ENCODE peak calls at places on chromosomes 4 and X, in four cellular contexts. F is kidney epithelial cell, O is transverse colon, B is ascending aorta. Z is an unnamed sample.

GRCh38 chr4:111174331-111174730 is 551.5 kb upstream of the PITX2 start:
- DNase-seq in F (no peak), O (no peak), B (no peak), Z (no peak)

GRCh38 chr4:32775049-32775448 is 2054.9 kb downstream of the PCDH7 start:
- DNase-seq in F (peak; percentile 5), O (no peak), B (no peak), Z (peak; percentile 3)

GRCh38 chr4:155900402-155900801 is 3.1 kb upstream of the TDO2 start:
- DNase-seq in F (peak; percentile 38), O (no peak), B (no peak), Z (no peak)

GRCh38 chr4:54913751-54914526 is 211.5 kb downstream of the KDR start:
- DNase-seq in F (no peak), O (no peak), B (no peak), Z (no peak)

GRCh38 chrX:1597345-1598020 is 6.1 kb downstream of the AKAP17A start:
- DNase-seq in F (no peak), O (no peak), B (no peak), Z (peak; percentile 24)

GRCh38 chr4:74097161-74097560 is 1.8 kb downstream of the CXCL2 start:
- DNase-seq in F (no peak), O (no peak), B (no peak), Z (no peak)

GRCh38 chr4:102501176-102501634 is at the start of gene NFKB1:
- DNase-seq in F (peak; percentile 47), O (peak; percentile 73), B (peak; percentile 19), Z (peak; percentile 81)

GRCh38 chr4:47017494-47017893 is 13.9 kb upstream of the GABRB1 start:
- DNase-seq in F (no peak), O (no peak), B (no peak), Z (no peak)

GRCh38 chr4:35124116-35124515 is 1120.2 kb downstream of the ARAP2 start:
- DNase-seq in F (no peak), O (no peak), B (no peak), Z (no peak)

GRCh38 chr4:8607603-8608481 is 15.3 kb downstream of the CPZ start:
- DNase-seq in F (no peak), O (peak; percentile 23), B (no peak), Z (peak; percentile 85)

GRCh38 chrX:9825129-9825865 is 39.1 kb downstream of the SHROOM2 start:
- DNase-seq in F (no peak), O (no peak), B (no peak), Z (no peak)

GRCh38 chr4:70908993-70909556 is 6.9 kb downstream of the MOB1B start:
- DNase-seq in F (no peak), O (no peak), B (no peak), Z (no peak)

GRCh38 chr4:48315728-48316630 is 25.4 kb upstream of the SLAIN2 start:
- DNase-seq in F (no peak), O (no peak), B (no peak), Z (peak; percentile 65)

GRCh38 chrX:64206556-64207162 is 1.2 kb upstream of the AMER1 start:
- DNase-seq in F (no peak), O (peak; percentile 10), B (no peak), Z (no peak)

GRCh38 chr4:8353912-8354453 is 84.4 kb downstream of the HTRA3 start:
- DNase-seq in F (no peak), O (peak; percentile 5), B (no peak), Z (no peak)

GRCh38 chr4:113300384-113301011 is 251.0 kb downstream of the ANK2 start:
- DNase-seq in F (peak; percentile 69), O (no peak), B (no peak), Z (no peak)

GRCh38 chrX:10447577-10448214 is 172.7 kb downstream of the MID1 start:
- DNase-seq in F (no peak), O (no peak), B (no peak), Z (no peak)

GRCh38 chr4:37666625-37667071 is 19.5 kb downstream of the RELL1 start:
- DNase-seq in F (peak; percentile 96), O (peak; percentile 50), B (no peak), Z (no peak)

GRCh38 chrX:10524578-10524977 is 95.8 kb downstream of the MID1 start:
- DNase-seq in F (no peak), O (no peak), B (no peak), Z (no peak)

GRCh38 chr4:13547563-13548041 is 3.3 kb upstream of the NKX3-2 start:
- DNase-seq in F (no peak), O (peak; percentile 25), B (no peak), Z (peak; percentile 75)

GRCh38 chr4:76850010-76850441 is 47.9 kb downstream of the SOWAHB start:
- DNase-seq in F (peak; percentile 72), O (no peak), B (no peak), Z (no peak)

GRCh38 chr4:5710065-5710961 is 688 bp upstream of the EVC start:
- DNase-seq in F (no peak), O (no peak), B (no peak), Z (peak; percentile 20)

GRCh38 chrX:136028383-136028984 is 43.2 kb downstream of the SLC9A6 start:
- DNase-seq in F (peak; percentile 9), O (no peak), B (no peak), Z (peak; percentile 43)

GRCh38 chrX:46686003-46686645 is 72.8 kb downstream of the SLC9A7 start:
- DNase-seq in F (no peak), O (peak; percentile 22), B (no peak), Z (peak; percentile 29)

GRCh38 chr4:52869196-52869595 is 7.1 kb downstream of the RASL11B start:
- DNase-seq in F (no peak), O (peak; percentile 31), B (peak; percentile 30), Z (no peak)

GRCh38 chr4:17347445-17347844 is 164.4 kb downstream of the QDPR start:
- DNase-seq in F (no peak), O (no peak), B (no peak), Z (peak; percentile 49)

DNA sequence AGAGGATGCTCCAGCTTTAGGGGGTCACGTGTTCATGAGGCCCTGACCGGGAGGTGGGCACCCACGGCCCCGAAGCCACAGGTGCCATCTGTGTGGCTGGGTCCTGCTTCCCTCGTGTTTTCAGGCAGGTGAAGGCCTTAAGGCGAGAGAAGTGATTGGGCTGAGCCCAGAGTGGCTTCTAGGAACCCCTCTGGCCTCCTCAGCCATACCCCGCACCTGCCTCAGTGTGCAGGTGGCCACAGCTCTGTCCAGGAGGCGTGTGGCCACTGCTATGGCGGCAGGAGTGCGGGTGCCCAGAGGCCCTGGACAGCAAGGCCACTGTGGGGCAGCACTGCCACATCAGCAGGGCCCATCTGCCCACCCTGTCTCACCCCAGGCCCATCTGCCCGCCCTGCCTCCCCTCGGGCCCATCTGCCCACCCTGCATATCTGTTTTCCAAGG is 25.0 kb downstream of the NKX1-1 start:
- DNase-seq in F (no peak), O (no peak), B (no peak), Z (no peak)
- TF ChIP-seq CTCF in F (no peak), O (no peak), B (no peak), Z (no peak)

DNA sequence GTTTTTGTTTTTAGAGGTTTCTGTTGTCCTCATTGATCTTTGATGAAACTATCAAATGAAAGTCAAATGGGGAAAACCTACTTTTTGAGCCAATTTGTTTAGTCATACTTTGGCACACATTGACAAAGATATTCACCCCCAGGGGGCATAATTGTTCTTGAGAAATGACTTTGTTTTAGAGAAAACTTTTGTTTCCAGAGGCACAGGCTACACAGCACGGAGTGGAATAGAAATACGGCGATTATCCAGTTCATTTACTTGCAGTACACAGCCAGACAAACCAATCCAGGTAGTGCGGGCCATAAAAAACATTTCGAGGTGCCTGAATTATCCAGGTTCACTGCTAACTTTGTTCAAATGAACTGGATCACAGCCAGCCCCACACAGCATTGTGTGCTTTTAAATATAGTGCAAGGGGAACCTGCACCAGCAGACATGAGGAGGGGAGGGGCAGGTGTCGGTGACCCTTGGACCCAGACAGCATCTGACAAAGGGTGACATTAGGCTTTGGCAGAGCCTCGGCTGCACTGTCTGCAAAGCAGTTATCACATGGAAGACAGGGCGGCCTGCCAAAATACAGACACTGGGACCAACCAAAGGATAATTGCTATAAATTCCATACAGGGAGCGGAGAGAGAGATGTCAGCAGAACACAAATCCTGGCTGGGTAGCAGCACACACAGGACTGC is 179.6 kb upstream of the NOCT start:
- DNase-seq in F (no peak), O (peak; percentile 74), B (no peak), Z (no peak)
- TF ChIP-seq CTCF in F (peak; percentile 13), O (no peak), B (no peak), Z (no peak)

GRCh38 chr4:182925298-182925738 is 8.1 kb upstream of the DCTD start:
- DNase-seq in F (peak; percentile 37), O (peak; percentile 77), B (no peak), Z (peak; percentile 52)

GRCh38 chr4:182924497-182924896 is 7.3 kb upstream of the DCTD start:
- DNase-seq in F (no peak), O (no peak), B (no peak), Z (no peak)

GRCh38 chr4:182929296-182929695 is 12.1 kb upstream of the DCTD start:
- DNase-seq in F (peak; percentile 75), O (no peak), B (no peak), Z (no peak)

GRCh38 chr4:182927505-182927904 is 10.3 kb upstream of the DCTD start:
- DNase-seq in F (no peak), O (no peak), B (no peak), Z (no peak)

GRCh38 chr4:182928061-182928460 is 10.9 kb upstream of the DCTD start:
- DNase-seq in F (no peak), O (no peak), B (no peak), Z (no peak)
- TF ChIP-seq CTCF in F (peak; percentile 27), O (no peak), B (no peak), Z (peak; percentile 29)

DNA sequence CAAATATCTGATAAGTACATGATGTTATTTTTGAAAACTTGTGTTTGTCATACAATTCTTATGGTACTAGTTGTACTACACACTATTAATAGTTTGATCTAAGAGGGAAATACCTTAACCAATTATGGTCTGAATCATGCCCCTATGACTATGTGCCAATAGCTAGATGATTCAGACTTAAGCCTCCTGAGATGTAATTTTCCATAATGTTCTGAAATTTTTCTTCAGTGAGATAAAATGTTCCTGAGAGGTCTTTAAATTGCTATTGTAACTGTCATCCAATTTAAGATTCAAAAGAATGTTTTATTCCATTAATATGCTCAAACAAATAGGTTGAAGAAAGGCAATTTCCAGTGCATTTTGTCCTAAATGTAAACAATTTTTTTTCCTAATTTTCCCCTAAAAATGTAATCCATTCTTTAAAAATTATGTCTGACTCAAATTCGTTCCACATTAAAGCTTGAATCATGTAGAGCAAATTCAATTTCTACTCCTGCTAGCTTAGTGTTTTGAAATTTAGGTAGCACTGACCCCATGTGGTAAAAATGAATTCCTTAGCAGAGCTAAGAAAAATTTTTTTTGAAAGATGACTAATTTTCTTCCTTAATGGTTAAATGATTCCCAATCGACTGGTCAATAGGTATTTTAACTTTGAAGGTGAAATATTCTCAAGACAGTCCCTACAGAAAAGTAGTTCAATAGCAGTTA is 49.1 kb downstream of the APOOL start:
- DNase-seq in F (peak; percentile 7), O (no peak), B (no peak), Z (no peak)
- TF ChIP-seq CTCF in F (peak; percentile 18), O (no peak), B (peak; percentile 33), Z (peak; percentile 40)

GRCh38 chr4:148961526-148961925 is 519.3 kb upstream of the NR3C2 start:
- DNase-seq in F (no peak), O (no peak), B (no peak), Z (no peak)

GRCh38 chr4:148954011-148954749 is 512.0 kb upstream of the NR3C2 start:
- DNase-seq in F (no peak), O (peak; percentile 18), B (no peak), Z (no peak)

GRCh38 chr4:148951346-148951745 is 509.1 kb upstream of the NR3C2 start:
- DNase-seq in F (no peak), O (no peak), B (no peak), Z (no peak)

GRCh38 chr4:148955926-148956325 is 513.7 kb upstream of the NR3C2 start:
- DNase-seq in F (no peak), O (no peak), B (no peak), Z (no peak)
- TF ChIP-seq CTCF in F (no peak), O (no peak), B (no peak), Z (no peak)